ENCODE peak calls at places on chromosome 10, in eight cellular contexts. B is AG09309, U is heart right ventricle, N is astrocyte of the spinal cord, A is cardiac muscle cell, C is H7, Y is neuronal stem cell, P is prostate gland. X is an unnamed sample.

GRCh38 chr10:85527610-85528317 is 838.8 kb downstream of the GRID1 start:
- DNase-seq in C (no peak), Y (no peak), U (no peak), N (no peak), P (no peak), A (no peak), B (no peak), X (no peak)

GRCh38 chr10:132209130-132209529 is 22.4 kb downstream of the DPYSL4 start:
- DNase-seq in P (no peak), Y (no peak), N (no peak), A (no peak), C (no peak), B (no peak), U (no peak), X (no peak)

GRCh38 chr10:100148353-100149211 is 37.2 kb downstream of the ERLIN1 start:
- DNase-seq in B (peak; percentile 3), C (no peak), U (no peak), A (no peak), N (peak; percentile 17), Y (no peak), P (no peak), X (no peak)

GRCh38 chr10:43979551-43979950 is 330.9 kb upstream of the ZNF32 start:
- DNase-seq in C (no peak), B (no peak), U (no peak), N (no peak), P (no peak), Y (no peak), A (no peak), X (no peak)

GRCh38 chr10:11298116-11298515 is 280.4 kb downstream of the CELF2 start:
- DNase-seq in P (no peak), N (no peak), A (no peak), U (no peak), Y (no peak), B (no peak), C (no peak), X (no peak)

GRCh38 chr10:71339796-71340589 is 20.9 kb downstream of the SLC29A3 start:
- DNase-seq in N (no peak), A (no peak), C (no peak), P (no peak), Y (no peak), U (no peak), B (no peak), X (no peak)

GRCh38 chr10:8033812-8034665 is 20.4 kb upstream of the GATA3 start:
- DNase-seq in C (peak; percentile 78), U (no peak), Y (peak; percentile 23), B (no peak), P (no peak), N (no peak), A (peak; percentile 9), X (no peak)

GRCh38 chr10:113648478-113648877 is 15.4 kb downstream of the NRAP start:
- DNase-seq in B (no peak), C (no peak), P (no peak), Y (no peak), A (peak; percentile 49), U (peak; percentile 29), N (peak; percentile 22), X (no peak)

GRCh38 chr10:21334891-21335696 is 190.4 kb downstream of the SKIDA1 start:
- DNase-seq in A (no peak), B (peak; percentile 64), P (peak; percentile 79), U (peak; percentile 62), Y (no peak), N (peak; percentile 90), C (no peak), X (peak; percentile 24)

GRCh38 chr10:132563485-132564248 is 26.1 kb downstream of the INPP5A start:
- DNase-seq in U (no peak), B (peak; percentile 25), C (peak; percentile 79), P (no peak), N (peak; percentile 60), Y (no peak), A (no peak), X (no peak)

GRCh38 chr10:5970066-5970465 is 7.3 kb downstream of the IL15RA start:
- DNase-seq in C (no peak), P (no peak), N (no peak), Y (no peak), U (no peak), A (no peak), B (no peak), X (no peak)

GRCh38 chr10:18332048-18332447 is 191.8 kb downstream of the CACNB2 start:
- DNase-seq in U (no peak), P (no peak), N (no peak), B (no peak), C (no peak), Y (no peak), A (peak; percentile 13), X (no peak)

DNA sequence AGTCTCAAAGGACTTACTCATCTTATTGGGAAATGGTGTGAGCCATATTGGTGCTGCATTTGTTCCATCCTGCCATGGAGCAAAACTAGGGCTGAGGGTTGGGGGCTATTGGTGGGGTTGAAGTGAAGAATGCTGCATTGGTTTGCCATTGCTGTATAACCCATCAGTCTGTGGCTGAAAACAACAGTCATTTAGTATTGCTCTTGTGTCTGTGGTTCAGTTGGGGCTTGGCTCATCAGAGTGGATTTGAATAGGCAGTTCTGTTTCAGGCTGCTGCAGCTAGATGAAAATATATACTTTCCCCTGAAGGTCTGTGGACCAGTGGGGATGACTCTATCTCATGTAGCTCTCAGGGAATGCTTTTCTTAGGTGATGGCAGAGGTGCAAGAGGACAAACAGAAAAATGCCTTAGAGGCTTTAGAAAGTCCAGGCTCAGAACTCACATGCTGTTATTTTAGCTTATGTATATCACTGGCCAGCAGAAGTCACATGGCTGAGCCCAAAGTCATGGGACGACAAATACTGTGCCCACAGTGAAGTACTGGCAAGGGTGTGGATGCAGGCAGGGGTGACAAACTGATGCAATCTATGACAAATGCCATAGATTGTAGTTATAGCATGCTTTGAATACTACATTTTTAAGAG is 15.2 kb upstream of the EXOC6 start:
- DNase-seq in C (no peak), Y (no peak), N (no peak), U (no peak), B (no peak), A (no peak), P (no peak), X (no peak)
- H3K4me3 ChIP-seq in C (no peak overlapping the region), Y (no peak overlapping the region), N (no peak overlapping the region), U (no peak overlapping the region), B (no peak overlapping the region), A (no peak overlapping the region), P (no peak overlapping the region), X (no peak overlapping the region)

GRCh38 chr10:62038609-62039190 is 137.2 kb downstream of the ARID5B start:
- DNase-seq in U (peak; percentile 86), Y (peak; percentile 54), B (no peak), C (peak; percentile 57), P (peak; percentile 70), A (peak; percentile 69), N (peak; percentile 81), X (no peak)
- H3K4me3 ChIP-seq in U (peak overlapping the region; percentile 38), Y (no peak overlapping the region), B (no peak overlapping the region), C (no peak overlapping the region), P (no peak overlapping the region), A (no peak overlapping the region), N (no peak overlapping the region), X (peak overlapping the region; percentile 57)

GRCh38 chr10:49056356-49056755 is 59.0 kb downstream of the VSTM4 start:
- DNase-seq in U (no peak), C (no peak), N (no peak), Y (no peak), A (no peak), B (no peak), P (no peak), X (no peak)

GRCh38 chr10:49055231-49055850 is 60.0 kb downstream of the VSTM4 start:
- DNase-seq in P (no peak), A (no peak), B (no peak), U (no peak), C (no peak), Y (no peak), N (no peak), X (no peak)

GRCh38 chr10:49053053-49053997 is 62.0 kb downstream of the VSTM4 start:
- DNase-seq in B (no peak), Y (no peak), P (peak; percentile 26), U (peak; percentile 37), C (no peak), A (peak; percentile 73), N (no peak), X (no peak)

GRCh38 chr10:49053998-49054692 is 61.2 kb downstream of the VSTM4 start:
- DNase-seq in N (no peak), C (no peak), P (no peak), Y (no peak), U (no peak), A (no peak), B (no peak), X (no peak)

DNA sequence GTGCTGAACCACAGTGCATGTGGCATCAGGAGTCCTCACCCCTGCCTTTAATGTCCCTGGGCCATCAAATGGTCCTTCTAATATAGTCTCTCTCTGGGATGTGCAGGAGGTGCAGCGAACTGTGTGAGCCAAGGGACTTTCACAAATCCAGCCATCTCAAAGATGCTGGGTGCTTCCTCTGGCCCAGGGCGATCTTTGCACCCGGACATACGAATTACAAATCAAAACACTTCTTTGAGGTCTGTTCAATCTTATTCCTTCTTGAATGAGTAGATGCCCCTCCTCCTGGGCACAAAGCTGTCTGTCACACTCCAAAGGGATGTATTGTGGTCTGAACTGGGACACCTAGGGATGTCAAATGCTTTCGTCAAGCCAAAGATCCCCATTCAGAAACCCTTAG is 60.6 kb downstream of the VSTM4 start:
- DNase-seq in U (no peak), B (no peak), P (no peak), A (no peak), C (no peak), N (no peak), Y (no peak), X (no peak)
- H3K4me3 ChIP-seq in U (no peak overlapping the region), B (no peak overlapping the region), P (no peak overlapping the region), A (no peak overlapping the region), C (no peak overlapping the region), N (no peak overlapping the region), Y (no peak overlapping the region), X (no peak overlapping the region)

GRCh38 chr10:31778627-31779026 is 150.0 kb downstream of the ARHGAP12 start:
- DNase-seq in A (no peak), B (no peak), U (no peak), P (no peak), Y (no peak), N (no peak), C (no peak), X (no peak)

GRCh38 chr10:31773749-31774148 is 154.9 kb downstream of the ARHGAP12 start:
- DNase-seq in P (no peak), U (no peak), B (no peak), N (no peak), C (no peak), Y (no peak), A (no peak), X (no peak)

GRCh38 chr10:31774291-31774900 is 154.2 kb downstream of the ARHGAP12 start:
- DNase-seq in U (no peak), B (no peak), N (no peak), A (no peak), P (no peak), Y (peak; percentile 56), C (peak; percentile 36), X (no peak)

GRCh38 chr10:31774928-31775668 is 153.5 kb downstream of the ARHGAP12 start:
- DNase-seq in P (no peak), N (no peak), U (no peak), Y (peak; percentile 8), A (no peak), B (no peak), C (peak; percentile 8), X (no peak)

DNA sequence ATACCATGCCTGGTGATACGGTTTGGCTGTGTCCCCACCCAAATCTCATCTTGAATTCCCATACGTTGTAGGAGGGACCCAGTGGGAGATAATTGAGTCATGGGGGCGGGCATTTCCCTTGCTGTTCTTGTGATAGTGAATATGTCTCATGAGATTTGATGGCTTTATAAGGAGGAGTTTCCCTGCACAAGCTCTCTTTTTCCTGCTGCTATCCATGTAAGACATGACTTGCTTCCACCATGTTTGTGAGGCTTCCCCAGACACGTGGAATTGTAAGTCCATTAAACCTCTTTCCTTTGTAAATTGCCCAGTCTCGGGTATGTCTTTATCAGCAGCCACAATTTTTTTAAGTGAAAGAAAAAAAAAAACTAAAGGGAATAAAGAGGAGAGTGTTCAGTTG is 152.5 kb downstream of the ARHGAP12 start:
- DNase-seq in P (no peak), N (no peak), Y (no peak), U (no peak), B (no peak), A (no peak), C (no peak), X (no peak)
- H3K4me3 ChIP-seq in P (no peak overlapping the region), N (no peak overlapping the region), Y (no peak overlapping the region), U (no peak overlapping the region), B (no peak overlapping the region), A (no peak overlapping the region), C (no peak overlapping the region), X (no peak overlapping the region)

X was measured in thoracic aorta.